ENCODE peak calls at places on chromosomes 7 and 10, in six cellular contexts. Q, C, G, X, M and Z are unnamed samples.

GRCh38 chr10:63261496-63261895 is 128.4 kb downstream of the NRBF2 start:
- DNase-seq in M (no peak), X (no peak), Q (no peak), C (no peak), G (no peak), Z (no peak)

GRCh38 chr7:40493609-40494041 is 358.8 kb downstream of the SUGCT start:
- DNase-seq in C (no peak), Q (no peak), G (no peak), X (no peak), M (no peak), Z (no peak)

GRCh38 chr7:113880467-113881040 is 38.3 kb downstream of the PPP1R3A start:
- DNase-seq in X (no peak), M (no peak), C (no peak), G (no peak), Q (no peak), Z (no peak)

GRCh38 chr10:84424731-84425165 is 96.4 kb downstream of the CCSER2 start:
- DNase-seq in Q (peak), M (peak), X (no peak), G (peak), C (peak), Z (no peak)

GRCh38 chr10:50314169-50315071 is 63.1 kb upstream of the ASAH2 start:
- DNase-seq in G (no peak), X (no peak), Q (no peak), C (no peak), M (no peak), Z (no peak)

GRCh38 chr7:122306320-122307227 is 2.0 kb upstream of the FEZF1 start:
- DNase-seq in X (no peak), Q (no peak), M (no peak), G (no peak), C (peak), Z (no peak)

GRCh38 chr10:110508806-110509544 is 11.3 kb downstream of the DUSP5 start:
- DNase-seq in Q (no peak), M (no peak), X (no peak), G (no peak), C (no peak), Z (no peak)

GRCh38 chr7:55438765-55439525 is 73.8 kb downstream of the LANCL2 start:
- DNase-seq in X (no peak), M (no peak), Q (no peak), G (no peak), C (no peak), Z (no peak)

GRCh38 chr7:95798401-95798930 is 26.1 kb downstream of the DYNC1I1 start:
- DNase-seq in X (no peak), Q (no peak), G (no peak), C (no peak), M (no peak), Z (no peak)

GRCh38 chr10:27388761-27389399 is 115.2 kb upstream of the RAB18 start:
- DNase-seq in C (no peak), G (no peak), X (no peak), M (no peak), Q (peak), Z (no peak)

GRCh38 chr7:24456526-24457214 is 116.6 kb upstream of the PALS2 start:
- DNase-seq in X (no peak), C (no peak), Q (no peak), M (no peak), G (no peak), Z (no peak)

GRCh38 chr7:26653966-26654365 is 210.4 kb downstream of the SKAP2 start:
- DNase-seq in C (no peak), M (no peak), X (no peak), Q (no peak), G (no peak), Z (no peak)

GRCh38 chr10:113071446-113071845 is 121.4 kb downstream of the TCF7L2 start:
- DNase-seq in M (peak), X (no peak), Q (no peak), C (no peak), G (no peak), Z (no peak)

GRCh38 chr10:33571616-33572015 is 237.1 kb upstream of the NRP1 start:
- DNase-seq in C (no peak), G (no peak), M (no peak), X (no peak), Q (no peak), Z (no peak)

GRCh38 chr10:91887075-91887899 is 22.0 kb downstream of the FGFBP3 start:
- DNase-seq in G (no peak), C (peak), X (peak), M (peak), Q (no peak), Z (no peak)

GRCh38 chr10:1328951-1329614 is 272.9 kb downstream of the WDR37 start:
- DNase-seq in G (no peak), X (no peak), C (no peak), Q (no peak), M (peak), Z (no peak)

GRCh38 chr10:101018600-101019439 is 12.1 kb downstream of the PDZD7 start:
- DNase-seq in G (no peak), M (peak), Q (no peak), X (peak), C (peak), Z (peak)

GRCh38 chr7:42794673-42795072 is 117.2 kb downstream of the C7orf25 start:
- DNase-seq in Q (no peak), M (no peak), G (no peak), X (no peak), C (no peak), Z (no peak)

GRCh38 chr10:97355571-97355975 is 21.0 kb upstream of the FRAT2 start:
- DNase-seq in M (no peak), C (peak), Q (no peak), X (no peak), G (no peak), Z (no peak)
- TF ChIP-seq CTCF in M (no peak), C (no peak), Q (peak), X (peak), G (peak), Z (peak)

GRCh38 chr10:28587970-28588290 is 55.0 kb downstream of the WAC start:
- DNase-seq in G (peak), X (no peak), C (no peak), M (no peak), Q (no peak), Z (no peak)
- TF ChIP-seq CTCF in G (no peak), X (no peak), C (no peak), M (no peak), Q (no peak), Z (no peak)

DNA sequence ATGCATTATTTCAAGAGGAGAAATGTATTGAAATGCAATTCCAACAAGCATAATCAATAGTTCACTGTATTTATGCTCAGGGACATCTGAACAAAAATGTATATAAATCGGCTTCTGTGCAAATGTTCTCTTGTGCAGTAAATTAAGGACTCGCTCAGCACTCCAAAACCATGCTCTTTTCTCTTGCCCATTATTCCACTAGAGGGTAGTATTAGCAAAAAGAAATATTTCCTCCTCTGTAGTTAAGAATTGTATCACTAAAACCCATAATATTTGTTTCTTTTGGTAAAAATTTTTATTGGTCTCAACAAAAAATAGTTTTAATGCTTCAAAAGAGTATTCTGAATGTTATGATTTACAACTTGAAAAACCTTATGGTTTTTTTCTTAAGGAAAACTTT is 803.1 kb downstream of the PCDH15 start:
- DNase-seq in C (no peak), G (no peak), X (no peak), Q (no peak), M (no peak), Z (no peak)
- TF ChIP-seq CTCF in C (peak), G (no peak), X (no peak), Q (no peak), M (no peak), Z (peak)

GRCh38 chr7:148746139-148746538 is 47.4 kb downstream of the CUL1 start:
- DNase-seq in G (no peak), M (no peak), X (no peak), Q (no peak), C (no peak), Z (no peak)

GRCh38 chr7:148753224-148753623 is 54.5 kb downstream of the CUL1 start:
- DNase-seq in C (no peak), X (no peak), M (no peak), Q (no peak), G (no peak), Z (no peak)

GRCh38 chr7:148750442-148751355 is 52.0 kb downstream of the CUL1 start:
- DNase-seq in Q (no peak), G (no peak), C (no peak), X (no peak), M (no peak), Z (no peak)

GRCh38 chr7:148747274-148747673 is 48.6 kb downstream of the CUL1 start:
- DNase-seq in G (no peak), X (no peak), Q (no peak), C (no peak), M (no peak), Z (no peak)
- TF ChIP-seq CTCF in G (no peak), X (no peak), Q (no peak), C (no peak), M (no peak), Z (no peak)

DNA sequence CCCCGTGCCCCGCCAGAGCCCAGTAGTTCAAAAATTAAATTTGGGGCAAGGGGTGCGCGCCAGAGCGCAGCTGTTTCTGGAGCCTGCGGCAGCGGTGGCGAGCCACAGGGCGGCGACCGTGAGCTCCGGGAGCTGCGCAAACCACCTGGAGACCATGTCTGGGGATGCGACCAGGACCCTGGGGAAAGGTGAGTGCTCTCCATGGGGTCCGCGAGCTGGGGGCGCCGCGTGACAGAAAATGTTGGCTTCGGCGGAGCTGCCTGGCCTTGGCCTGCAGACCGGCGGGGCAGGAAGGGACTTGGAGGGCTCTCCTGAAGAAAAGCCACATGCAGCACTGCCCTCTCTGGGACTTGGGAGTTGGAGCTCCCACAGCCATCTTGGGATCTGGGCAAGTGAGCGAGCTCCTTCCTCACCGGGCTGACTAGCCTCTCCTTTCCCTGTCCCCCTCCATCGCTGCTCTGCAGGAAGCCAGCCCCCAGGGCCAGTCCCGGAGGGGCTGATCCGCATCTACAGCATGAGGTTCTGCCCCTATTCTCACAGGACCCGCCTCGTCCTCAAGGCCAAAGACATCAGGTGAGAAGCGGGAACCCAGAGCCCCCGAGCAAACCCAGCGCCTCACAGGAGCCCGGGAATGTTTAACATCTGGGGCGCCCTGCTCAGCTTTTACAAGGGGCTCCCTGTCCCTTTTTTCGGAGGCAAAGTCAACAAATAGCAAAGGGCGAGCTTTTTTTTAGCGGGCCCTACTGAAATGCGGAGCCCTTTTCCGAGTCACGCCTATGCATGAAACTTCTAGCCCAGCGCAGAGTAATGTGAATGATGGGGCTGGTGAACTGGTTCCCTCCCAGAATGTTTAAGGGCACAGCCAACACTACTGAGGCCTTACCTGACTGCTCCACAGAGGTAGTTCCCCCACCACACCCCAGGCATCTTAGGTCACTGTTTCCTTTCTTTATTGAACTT is 6.1 kb downstream of the GSTO2 start:
- DNase-seq in C (peak), X (peak), G (no peak), Q (no peak), M (no peak), Z (no peak)
- TF ChIP-seq CTCF in C (peak), X (peak), G (peak), Q (peak), M (peak), Z (no peak)

DNA sequence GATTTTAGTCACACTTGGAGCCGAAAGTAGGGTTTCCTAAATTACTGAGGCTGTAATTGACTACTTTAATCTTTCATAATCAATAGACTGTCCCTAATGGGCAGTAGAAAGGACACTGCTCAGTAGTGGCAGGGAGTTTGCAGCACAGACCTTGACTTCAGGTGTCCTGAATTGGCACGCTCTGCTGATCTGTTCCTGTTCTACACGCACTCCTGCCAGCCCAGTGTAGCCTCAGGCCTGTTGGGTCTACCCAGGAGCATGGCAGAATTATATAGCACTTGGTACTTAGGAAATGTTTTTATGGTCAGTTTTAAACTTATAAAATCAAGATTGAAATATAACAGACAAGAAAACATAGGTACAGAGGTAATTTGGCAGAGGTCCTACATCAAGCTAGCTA is 9.0 kb downstream of the EIF4H start:
- DNase-seq in C (no peak), G (no peak), X (no peak), Q (no peak), M (no peak), Z (no peak)
- TF ChIP-seq CTCF in C (no peak), G (no peak), X (no peak), Q (no peak), M (no peak), Z (no peak)